ENCODE peak calls at places on chromosomes 6 and 20, in four cellular contexts. N is KG1, E is HS-5, L is GM03348. Z is an unnamed sample.

GRCh38 chr20:64106435-64106961 is 867 bp downstream of the NPBWR2 start:
- DNase-seq in N (no peak), E (no peak), L (no peak), Z (no peak)

GRCh38 chr20:36975085-36975829 is 23.7 kb upstream of the SAMHD1 start:
- DNase-seq in N (no peak), E (no peak), L (no peak), Z (no peak)

GRCh38 chr6:23403458-23403857 is 722.6 kb upstream of the NRSN1 start:
- DNase-seq in N (no peak), E (no peak), L (no peak), Z (no peak)

GRCh38 chr6:106084106-106084963 is 1.8 kb upstream of the PRDM1 start:
- DNase-seq in N (peak), E (peak), L (peak), Z (peak)

GRCh38 chr6:89268776-89269175 is 46.3 kb downstream of the GABRR2 start:
- DNase-seq in N (no peak), E (no peak), L (no peak), Z (peak)

GRCh38 chr6:142842423-142843261 is 102.3 kb downstream of the HIVEP2 start:
- DNase-seq in N (no peak), E (no peak), L (no peak), Z (peak)

GRCh38 chr20:43949741-43950618 is 35.3 kb downstream of the TOX2 start:
- DNase-seq in N (peak), E (no peak), L (no peak), Z (peak)

GRCh38 chr20:40144581-40144980 is 544.5 kb downstream of the MAFB start:
- DNase-seq in N (no peak), E (no peak), L (no peak), Z (no peak)

GRCh38 chr6:15443119-15443518 is 197.2 kb downstream of the JARID2 start:
- DNase-seq in N (no peak), E (peak), L (peak), Z (peak)

Z was measured in RPMI7951.